ENCODE peak calls at places on chromosome 19, in four cellular contexts. F, U, C and A are unnamed samples.

GRCh38 chr19:15449620-15450527 is at the start of gene WIZ:
- DNase-seq in F (peak; percentile 80), U (peak; percentile 35), C (no peak), A (peak; percentile 79)

GRCh38 chr19:1767464-1767933 is 14.2 kb downstream of the ONECUT3 start:
- DNase-seq in F (peak; percentile 79), U (no peak), C (no peak), A (peak; percentile 71)

GRCh38 chr19:6442087-6442688 is 8.6 kb upstream of the SLC25A41 start:
- DNase-seq in F (no peak), U (no peak), C (no peak), A (no peak)

GRCh38 chr19:48777139-48777538 is 21.8 kb downstream of the FGF21 start:
- DNase-seq in F (no peak), U (no peak), C (no peak), A (no peak)

GRCh38 chr19:1261512-1261862 is 7.6 kb upstream of the CIRBP start:
- DNase-seq in F (peak; percentile 45), U (no peak), C (no peak), A (no peak)

GRCh38 chr19:17718467-17718987 is 753 bp upstream of the MAP1S start:
- DNase-seq in F (no peak), U (no peak), C (no peak), A (no peak)

GRCh38 chr19:48815870-48816501 is 5.2 kb upstream of the BCAT2 start:
- DNase-seq in F (no peak), U (peak; percentile 86), C (no peak), A (peak; percentile 81)

GRCh38 chr19:50906217-50906616 is 5.0 kb downstream of the KLK4 start:
- DNase-seq in F (peak; percentile 83), U (peak; percentile 17), C (no peak), A (peak; percentile 56)

GRCh38 chr19:20078696-20079095 is 896 bp downstream of the ZNF90 start:
- DNase-seq in F (peak; percentile 42), U (no peak), C (no peak), A (no peak)

GRCh38 chr19:45768644-45769053 is 403 bp downstream of the SIX5 start:
- DNase-seq in F (peak; percentile 61), U (no peak), C (no peak), A (peak; percentile 65)

GRCh38 chr19:29858000-29858596 is 46.3 kb downstream of the CCNE1 start:
- DNase-seq in F (peak; percentile 80), U (no peak), C (no peak), A (peak; percentile 63)

GRCh38 chr19:49213791-49214190 is 56.2 kb downstream of the TRPM4 start:
- DNase-seq in F (peak; percentile 70), U (no peak), C (no peak), A (no peak)

GRCh38 chr19:20968092-20968491 is 45.0 kb downstream of the ZNF85 start:
- DNase-seq in F (no peak), U (no peak), C (no peak), A (no peak)

GRCh38 chr19:9914315-9915207 is 21.8 kb downstream of the OLFM2 start:
- DNase-seq in F (peak; percentile 86), U (peak; percentile 50), C (no peak), A (peak; percentile 76)

GRCh38 chr19:32902448-32902847 is 32.9 kb upstream of the SLC7A9 start:
- DNase-seq in F (peak; percentile 38), U (no peak), C (no peak), A (no peak)

GRCh38 chr19:34998777-34999497 is 1.2 kb upstream of the GRAMD1A start:
- DNase-seq in F (no peak), U (peak; percentile 23), C (no peak), A (peak; percentile 91)

GRCh38 chr19:56167064-56167578 is 8.7 kb upstream of the GALP start:
- DNase-seq in F (no peak), U (no peak), C (no peak), A (no peak)

GRCh38 chr19:19552811-19553210 is 14.7 kb downstream of the CILP2 start:
- DNase-seq in F (peak; percentile 84), U (no peak), C (no peak), A (peak; percentile 58)

GRCh38 chr19:48940902-48941301 is 7.4 kb downstream of the DHDH start:
- DNase-seq in F (no peak), U (no peak), C (no peak), A (no peak)

GRCh38 chr19:34731019-34731829 is 2.8 kb upstream of the ZNF181 start:
- DNase-seq in F (no peak), U (no peak), C (no peak), A (no peak)

GRCh38 chr19:19229701-19230100 is 17.9 kb downstream of the NCAN start:
- DNase-seq in F (no peak), U (no peak), C (no peak), A (no peak)

GRCh38 chr19:36151144-36152051 is 849 bp downstream of the COX7A1 start:
- DNase-seq in F (peak; percentile 30), U (no peak), C (no peak), A (no peak)

GRCh38 chr19:51891193-51891747 is 3.5 kb upstream of the ZNF577 start:
- DNase-seq in F (no peak), U (no peak), C (no peak), A (no peak)

GRCh38 chr19:1882089-1882785 is 3.1 kb downstream of the ABHD17A start:
- DNase-seq in F (no peak), U (no peak), C (no peak), A (no peak)

GRCh38 chr19:49489601-49490167 is 2.3 kb downstream of the RPL13A start:
- DNase-seq in F (no peak), U (peak; percentile 75), C (no peak), A (no peak)

GRCh38 chr19:46371371-46371901 is 24.5 kb downstream of the PPP5C start:
- DNase-seq in F (no peak), U (no peak), C (no peak), A (no peak)

GRCh38 chr19:7397687-7398086 is 49.0 kb downstream of the ARHGEF18 start:
- DNase-seq in F (no peak), U (peak; percentile 56), C (no peak), A (no peak)

GRCh38 chr19:35214766-35215422 is 13.6 kb downstream of the FAM187B start:
- DNase-seq in F (no peak), U (no peak), C (no peak), A (no peak)

GRCh38 chr19:28878862-28879566 is 333.9 kb downstream of the UQCRFS1 start:
- DNase-seq in F (peak; percentile 76), U (peak; percentile 52), C (peak; percentile 49), A (peak; percentile 83)

GRCh38 chr19:23855676-23856075 is 59.0 kb upstream of the ZNF726 start:
- DNase-seq in F (peak; percentile 17), U (no peak), C (no peak), A (no peak)

GRCh38 chr19:49631610-49632192 is 8.2 kb downstream of the RRAS start:
- DNase-seq in F (no peak), U (no peak), C (no peak), A (no peak)

GRCh38 chr19:46841458-46842083 is 9.1 kb downstream of the AP2S1 start:
- DNase-seq in F (no peak), U (no peak), C (no peak), A (no peak)

GRCh38 chr19:48630289-48631036 is 6.7 kb downstream of the DBP start:
- DNase-seq in F (peak; percentile 72), U (no peak), C (no peak), A (no peak)

GRCh38 chr19:35120492-35120891 is 4.9 kb downstream of the FXYD3 start:
- DNase-seq in F (no peak), U (no peak), C (no peak), A (no peak)

GRCh38 chr19:30049226-30049625 is 107.2 kb downstream of the URI1 start:
- DNase-seq in F (no peak), U (no peak), C (no peak), A (no peak)

GRCh38 chr19:1063030-1063908 is 3.7 kb upstream of the ARHGAP45 start:
- DNase-seq in F (peak; percentile 83), U (no peak), C (no peak), A (peak; percentile 77)

GRCh38 chr19:55147408-55148251 is 1.4 kb downstream of the TNNT1 start:
- DNase-seq in F (peak; percentile 46), U (no peak), C (no peak), A (peak; percentile 53)

DNA sequence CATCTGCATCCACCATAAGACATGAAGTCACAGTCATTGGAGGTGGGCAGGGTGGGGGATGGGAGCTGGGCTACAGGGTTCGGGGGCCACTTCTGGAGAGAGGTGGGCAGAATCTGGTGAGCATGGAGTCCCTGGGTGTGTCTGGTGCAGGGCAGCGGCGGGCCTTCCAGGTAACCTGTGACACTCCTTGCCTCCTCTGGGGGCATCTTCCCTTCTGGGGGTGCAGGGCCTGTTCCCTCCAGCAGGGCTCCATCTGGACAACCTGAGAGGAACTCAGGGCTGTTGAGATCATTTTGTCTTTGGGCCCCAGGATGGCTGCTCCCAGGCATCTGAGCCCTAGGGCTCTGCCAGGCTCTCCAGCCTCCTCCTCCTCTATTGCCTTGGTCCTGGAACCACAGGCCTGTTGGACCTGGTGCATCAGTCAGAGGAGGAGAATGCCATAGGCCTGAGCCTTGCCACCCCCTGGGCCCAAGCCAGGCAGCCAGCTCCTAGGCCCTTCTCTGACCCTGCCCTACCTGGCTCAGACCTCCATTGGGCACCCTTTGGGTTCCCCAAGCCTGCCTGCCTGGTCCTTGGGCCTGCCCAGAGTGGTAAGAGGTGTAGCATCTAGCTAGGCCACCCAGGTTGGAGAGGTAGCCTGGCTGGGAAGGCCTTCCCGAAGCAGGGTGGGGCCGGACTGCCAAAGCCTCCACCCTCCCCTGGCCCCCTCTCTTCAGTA is 13.4 kb downstream of the LYL1 start:
- DNase-seq in F (peak; percentile 76), U (peak; percentile 30), C (no peak), A (peak; percentile 67)
- TF ChIP-seq JUN in F (no peak), U (no peak), C (no peak), A (no peak)

GRCh38 chr19:11699931-11700794 is 38.6 kb downstream of the ZNF823 start:
- DNase-seq in F (no peak), U (peak; percentile 33), C (no peak), A (no peak)
- TF ChIP-seq JUN in F (no peak), U (no peak), C (no peak), A (no peak)

DNA sequence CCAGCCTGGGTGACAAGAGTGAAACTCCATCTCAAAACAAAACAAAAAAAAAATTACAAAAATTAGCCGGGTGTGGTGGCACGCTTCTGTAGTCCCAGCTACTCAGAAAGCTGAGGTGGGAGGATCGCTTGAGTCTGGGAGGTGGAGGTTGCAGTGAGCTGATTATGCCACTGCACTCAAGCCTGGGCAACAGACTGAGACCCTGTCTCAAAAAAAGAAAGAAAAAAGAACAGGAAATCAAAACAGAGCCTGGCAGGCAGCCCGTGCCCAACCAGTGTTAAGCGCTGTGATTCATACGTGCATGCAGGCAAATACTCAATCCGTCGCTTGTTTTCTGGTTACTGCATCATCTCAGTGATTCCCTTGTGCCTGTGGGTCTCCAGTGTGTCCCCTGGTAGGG is 18.2 kb downstream of the DDX39A start:
- DNase-seq in F (no peak), U (no peak), C (no peak), A (no peak)
- TF ChIP-seq JUN in F (no peak), U (no peak), C (no peak), A (no peak)

GRCh38 chr19:3024870-3025515 is 4.1 kb downstream of the TLE2 start:
- DNase-seq in F (peak; percentile 42), U (no peak), C (no peak), A (no peak)
- TF ChIP-seq JUN in F (no peak), U (no peak), C (no peak), A (no peak)